ENCODE peak calls at places on chromosomes 2 and 18, in four cellular contexts. G is cardiac fibroblast, Y is HCT116, B is ascending aorta. Z is an unnamed sample.

GRCh38 chr2:181554511-181554910 is 97.3 kb downstream of the ITGA4 start:
- DNase-seq in G (no peak), Y (no peak), B (no peak), Z (no peak)

GRCh38 chr2:72745679-72746368 is 80.0 kb downstream of the EXOC6B start:
- DNase-seq in G (peak; percentile 87), Y (peak; percentile 48), B (no peak), Z (no peak)

GRCh38 chr2:7191927-7192326 is 274.7 kb downstream of the RNF144A start:
- DNase-seq in G (peak; percentile 72), Y (no peak), B (no peak), Z (peak; percentile 99)

GRCh38 chr2:60926751-60927568 is 45.6 kb downstream of the REL start:
- DNase-seq in G (peak; percentile 23), Y (no peak), B (no peak), Z (no peak)

GRCh38 chr18:66616523-66616983 is 12.7 kb upstream of the CDH19 start:
- DNase-seq in G (peak; percentile 35), Y (no peak), B (no peak), Z (no peak)

GRCh38 chr2:151306621-151307020 is 17.2 kb upstream of the NMI start:
- DNase-seq in G (peak; percentile 92), Y (no peak), B (no peak), Z (peak; percentile 58)

GRCh38 chr18:46313521-46313920 is 209.3 kb downstream of the HAUS1 start:
- DNase-seq in G (no peak), Y (no peak), B (no peak), Z (no peak)

GRCh38 chr2:29229640-29230039 is 114.4 kb downstream of the CLIP4 start:
- DNase-seq in G (no peak), Y (no peak), B (no peak), Z (no peak)

GRCh38 chr2:197031805-197032204 is 105.3 kb upstream of the PGAP1 start:
- DNase-seq in G (no peak), Y (no peak), B (no peak), Z (no peak)

GRCh38 chr2:51723716-51724115 is 691.8 kb upstream of the NRXN1 start:
- DNase-seq in G (peak; percentile 28), Y (no peak), B (no peak), Z (peak; percentile 75)

GRCh38 chr2:88554189-88554588 is 73.1 kb downstream of the EIF2AK3 start:
- DNase-seq in G (no peak), Y (no peak), B (no peak), Z (no peak)

GRCh38 chr2:237700583-237701032 is 73.2 kb downstream of the LRRFIP1 start:
- DNase-seq in G (peak; percentile 84), Y (no peak), B (peak; percentile 73), Z (no peak)

GRCh38 chr18:47815486-47816270 is 114.8 kb downstream of the SMAD2 start:
- DNase-seq in G (peak; percentile 6), Y (no peak), B (no peak), Z (peak; percentile 10)

GRCh38 chr18:74425876-74426275 is 31.2 kb downstream of the DIPK1C start:
- DNase-seq in G (no peak), Y (no peak), B (no peak), Z (no peak)

GRCh38 chr2:3656762-3657691 is 973 bp upstream of the ALLC start:
- DNase-seq in G (no peak), Y (no peak), B (no peak), Z (no peak)

GRCh38 chr2:43051316-43051715 is 175.1 kb downstream of the ZFP36L2 start:
- DNase-seq in G (peak; percentile 78), Y (peak; percentile 26), B (no peak), Z (no peak)

GRCh38 chr2:151071382-151071781 is 190.3 kb downstream of the RBM43 start:
- DNase-seq in G (peak; percentile 72), Y (peak; percentile 10), B (no peak), Z (no peak)

GRCh38 chr2:53987336-53987921 is 16.6 kb upstream of the PSME4 start:
- DNase-seq in G (peak; percentile 57), Y (no peak), B (no peak), Z (no peak)

GRCh38 chr2:190655113-190655512 is 6.2 kb downstream of the NAB1 start:
- DNase-seq in G (no peak), Y (no peak), B (no peak), Z (no peak)

GRCh38 chr2:159032580-159032979 is 64.1 kb downstream of the TANC1 start:
- DNase-seq in G (no peak), Y (no peak), B (no peak), Z (no peak)

GRCh38 chr2:216677439-216678097 is 17.8 kb downstream of the IGFBP5 start:
- DNase-seq in G (no peak), Y (no peak), B (no peak), Z (no peak)

GRCh38 chr2:241844831-241845578 is 13.7 kb downstream of the PDCD1 start:
- DNase-seq in G (no peak), Y (no peak), B (no peak), Z (no peak)

GRCh38 chr2:36481709-36482108 is 116.3 kb downstream of the FEZ2 start:
- DNase-seq in G (no peak), Y (no peak), B (no peak), Z (no peak)

GRCh38 chr18:51137051-51137729 is 60.3 kb downstream of the MEX3C start:
- DNase-seq in G (no peak), Y (no peak), B (no peak), Z (no peak)

GRCh38 chr18:46071894-46072867 is at the start of gene PSTPIP2:
- DNase-seq in G (peak; percentile 64), Y (peak; percentile 22), B (no peak), Z (no peak)

GRCh38 chr2:38245114-38245641 is 131.9 kb downstream of the ATL2 start:
- DNase-seq in G (no peak), Y (no peak), B (no peak), Z (no peak)

GRCh38 chr2:26605195-26605968 is 35.8 kb downstream of the CIB4 start:
- DNase-seq in G (peak; percentile 67), Y (peak; percentile 61), B (no peak), Z (no peak)

GRCh38 chr18:48360376-48361021 is 48.7 kb downstream of the ZBTB7C start:
- DNase-seq in G (no peak), Y (no peak), B (no peak), Z (no peak)

GRCh38 chr2:17969661-17970060 is 91.2 kb downstream of the KCNS3 start:
- DNase-seq in G (no peak), Y (no peak), B (no peak), Z (no peak)

GRCh38 chr2:11556101-11556806 is 22.4 kb downstream of the GREB1 start:
- DNase-seq in G (no peak), Y (no peak), B (no peak), Z (no peak)

GRCh38 chr2:148096012-148096411 is 75.1 kb downstream of the MBD5 start:
- DNase-seq in G (peak; percentile 22), Y (no peak), B (no peak), Z (no peak)

DNA sequence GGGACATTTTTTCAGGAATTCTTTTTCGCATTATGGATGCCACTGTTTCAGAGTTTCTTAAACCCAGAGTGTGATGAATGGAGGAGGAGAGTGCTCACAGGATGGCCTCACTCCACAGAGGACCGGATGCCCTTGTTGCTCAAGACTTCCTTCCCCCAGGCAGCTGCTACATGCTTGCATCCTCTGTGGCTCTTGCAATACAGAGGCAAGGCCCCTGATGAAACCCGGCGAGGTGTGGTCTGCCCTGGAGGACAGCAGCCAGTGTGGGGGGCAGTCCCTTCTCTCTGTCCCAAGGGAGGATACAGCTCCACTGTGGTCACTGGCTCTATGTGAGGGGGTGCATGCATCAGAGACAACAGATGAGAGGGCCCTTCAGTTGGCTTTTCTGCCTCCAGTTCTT is 109.6 kb downstream of the SH3RF3 start:
- DNase-seq in G (peak; percentile 96), Y (no peak), B (peak; percentile 55), Z (no peak)
- H3K4me3 ChIP-seq in G (no peak overlapping the region), Y (no peak overlapping the region), B (no peak overlapping the region), Z (no peak overlapping the region)

GRCh38 chr2:144517825-144518699 is 1.9 kb downstream of the ZEB2 start:
- DNase-seq in G (peak; percentile 60), Y (no peak), B (no peak), Z (no peak)
- H3K4me3 ChIP-seq in G (peak overlapping the region; percentile 84), Y (no peak overlapping the region), B (peak overlapping the region; percentile 85), Z (peak overlapping the region; percentile 86)

DNA sequence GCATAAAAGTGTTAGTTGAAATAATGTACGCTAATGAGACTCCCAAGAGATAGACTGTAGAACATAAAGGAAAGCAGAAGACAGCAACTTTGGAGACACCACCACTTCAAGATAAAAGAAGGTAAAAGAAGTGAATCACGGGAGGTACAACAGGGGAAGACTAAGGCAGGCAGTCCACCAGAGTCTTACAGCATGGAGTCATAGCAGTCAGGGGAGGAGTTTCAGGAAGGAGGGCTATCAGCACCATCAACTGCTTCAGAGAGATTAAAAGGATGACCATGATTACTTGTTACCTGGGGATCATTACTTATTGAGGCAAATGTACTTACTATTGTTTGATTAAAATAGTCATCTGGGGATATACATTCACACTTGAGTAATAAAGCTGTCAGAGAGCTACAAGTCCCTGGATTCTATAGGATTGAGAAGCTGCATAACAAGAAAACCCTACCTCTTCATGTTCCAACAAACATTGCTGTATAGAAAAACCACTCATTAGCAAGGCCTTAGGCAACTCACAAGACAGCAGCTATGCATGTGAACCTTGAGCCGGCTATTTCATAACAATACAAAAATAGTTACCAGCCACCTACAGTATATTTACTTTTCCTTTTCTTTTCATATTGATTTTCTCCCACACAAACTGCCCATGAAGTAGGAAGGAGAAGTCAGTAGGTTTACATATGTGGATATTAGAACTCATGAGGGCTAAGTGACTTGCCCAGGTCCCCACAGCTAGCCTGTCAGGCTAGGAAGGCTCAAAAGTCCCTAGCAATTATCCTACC is 101.7 kb downstream of the PDE11A start:
- DNase-seq in G (no peak), Y (no peak), B (no peak), Z (no peak)
- H3K4me3 ChIP-seq in G (no peak overlapping the region), Y (no peak overlapping the region), B (no peak overlapping the region), Z (no peak overlapping the region)

GRCh38 chr2:189143930-189144329 is 35.6 kb downstream of the COL5A2 start:
- DNase-seq in G (peak; percentile 85), Y (no peak), B (no peak), Z (no peak)
- H3K4me3 ChIP-seq in G (no peak overlapping the region), Y (no peak overlapping the region), B (no peak overlapping the region), Z (no peak overlapping the region)

Z was measured in retinal pigment epithelial cell.